ENCODE peak calls at places on chromosomes 6 and 20, in six cellular contexts. L, W, A, P, C and B are unnamed samples.

GRCh38 chr20:9978395-9979004 is 56.3 kb upstream of the ANKEF1 start:
- DNase-seq in L (no peak), W (no peak), A (peak; percentile 89), P (peak; percentile 63), C (peak; percentile 53), B (no peak)

GRCh38 chr6:10882654-10883053 is 813 bp upstream of the GCM2 start:
- DNase-seq in L (no peak), W (no peak), A (no peak), P (no peak), C (no peak), B (no peak)

GRCh38 chr6:1024587-1024986 is 287.3 kb upstream of the FOXQ1 start:
- DNase-seq in L (no peak), W (no peak), A (peak; percentile 82), P (peak; percentile 15), C (no peak), B (no peak)

GRCh38 chr6:84685983-84686584 is 78.3 kb downstream of the TBX18 start:
- DNase-seq in L (no peak), W (no peak), A (peak; percentile 16), P (peak; percentile 2), C (no peak), B (no peak)

GRCh38 chr20:59820204-59821041 is 113.0 kb downstream of the SYCP2 start:
- DNase-seq in L (peak; percentile 34), W (no peak), A (no peak), P (no peak), C (no peak), B (peak; percentile 89)

GRCh38 chr6:159978291-159979135 is 9.6 kb downstream of the IGF2R start:
- DNase-seq in L (no peak), W (no peak), A (no peak), P (no peak), C (no peak), B (no peak)

GRCh38 chr6:6840831-6841263 is 252.3 kb downstream of the LY86 start:
- DNase-seq in L (no peak), W (no peak), A (no peak), P (no peak), C (no peak), B (no peak)

GRCh38 chr6:110567957-110568696 is 91.7 kb upstream of the SLC22A16 start:
- DNase-seq in L (no peak), W (no peak), A (no peak), P (no peak), C (no peak), B (no peak)

GRCh38 chr6:70616728-70617260 is 50.1 kb downstream of the SDHAF4 start:
- DNase-seq in L (no peak), W (peak; percentile 61), A (no peak), P (no peak), C (no peak), B (no peak)

GRCh38 chr6:16429669-16430068 is 191.3 kb downstream of the GMPR start:
- DNase-seq in L (no peak), W (no peak), A (no peak), P (no peak), C (no peak), B (no peak)

GRCh38 chr6:16433338-16433737 is 195.0 kb downstream of the GMPR start:
- DNase-seq in L (no peak), W (no peak), A (no peak), P (no peak), C (no peak), B (no peak)

GRCh38 chr6:16427124-16427523 is 188.7 kb downstream of the GMPR start:
- DNase-seq in L (no peak), W (no peak), A (no peak), P (no peak), C (no peak), B (no peak)

GRCh38 chr6:16432075-16433032 is 194.0 kb downstream of the GMPR start:
- DNase-seq in L (no peak), W (no peak), A (peak; percentile 83), P (no peak), C (no peak), B (no peak)

DNA sequence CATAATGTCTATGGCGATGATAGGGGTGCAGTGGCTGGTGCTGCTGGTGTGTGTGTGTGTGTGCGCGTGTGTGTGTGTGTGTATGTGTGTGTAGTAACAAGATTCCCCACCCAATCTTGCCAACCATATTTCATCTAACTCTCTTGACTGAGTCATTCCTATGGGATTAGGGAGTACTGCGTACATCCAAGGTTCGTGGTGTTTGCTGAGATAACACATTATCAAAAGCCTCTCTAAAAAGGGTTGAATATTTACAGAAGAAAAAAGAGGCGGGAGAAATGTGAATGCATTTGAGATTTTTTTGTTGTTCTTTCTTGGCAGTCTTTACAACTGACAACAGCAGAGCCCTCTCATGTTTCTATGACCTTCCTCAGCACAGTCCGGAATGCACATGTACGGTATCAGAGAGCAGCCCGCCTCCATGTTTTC is 192.3 kb downstream of the GMPR start:
- DNase-seq in L (no peak), W (no peak), A (peak; percentile 62), P (no peak), C (no peak), B (no peak)
- TF ChIP-seq POLR2A in L (no peak), W (no peak), A (no peak), P (no peak), C (no peak), B (no peak)

DNA sequence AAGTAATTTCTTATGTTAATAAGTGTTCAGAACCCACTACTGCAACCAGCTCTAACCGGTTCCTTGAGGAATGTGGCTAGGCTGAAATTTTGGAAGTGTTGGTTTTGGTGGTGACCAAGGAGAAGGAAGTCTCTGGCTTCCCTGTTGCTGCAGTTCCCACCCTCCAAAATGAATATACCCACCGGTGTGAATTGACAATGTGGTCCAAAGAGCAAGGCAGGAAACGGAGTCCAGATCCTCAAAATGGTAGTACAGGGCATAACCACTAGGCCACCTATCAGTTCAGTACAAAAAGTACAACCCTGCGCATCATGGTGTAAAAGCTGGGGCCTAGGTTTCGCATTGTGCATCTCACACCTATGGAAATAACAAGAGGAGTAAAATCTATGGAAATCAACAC is 2.8 kb downstream of the ADNP start:
- DNase-seq in L (no peak), W (no peak), A (no peak), P (no peak), C (no peak), B (no peak)
- TF ChIP-seq CTCF in L (no peak), W (no peak), A (no peak), P (no peak), C (no peak), B (no peak)

GRCh38 chr20:1631309-1632227 is 11.8 kb upstream of the SIRPB1 start:
- DNase-seq in L (no peak), W (no peak), A (no peak), P (no peak), C (no peak), B (no peak)

GRCh38 chr20:1629321-1629720 is 9.5 kb upstream of the SIRPB1 start:
- DNase-seq in L (no peak), W (no peak), A (no peak), P (no peak), C (no peak), B (no peak)

GRCh38 chr20:1630186-1630585 is 10.4 kb upstream of the SIRPB1 start:
- DNase-seq in L (no peak), W (no peak), A (no peak), P (no peak), C (no peak), B (no peak)

GRCh38 chr20:1626528-1627192 is 6.9 kb upstream of the SIRPB1 start:
- DNase-seq in L (no peak), W (no peak), A (no peak), P (no peak), C (no peak), B (no peak)

GRCh38 chr20:1628621-1629020 is 8.8 kb upstream of the SIRPB1 start:
- DNase-seq in L (no peak), W (no peak), A (no peak), P (no peak), C (no peak), B (no peak)
- H3K4me3 ChIP-seq in L (no peak overlapping the region), W (no peak overlapping the region), A (no peak overlapping the region), P (no peak overlapping the region), C (no peak overlapping the region), B (no peak overlapping the region)

DNA sequence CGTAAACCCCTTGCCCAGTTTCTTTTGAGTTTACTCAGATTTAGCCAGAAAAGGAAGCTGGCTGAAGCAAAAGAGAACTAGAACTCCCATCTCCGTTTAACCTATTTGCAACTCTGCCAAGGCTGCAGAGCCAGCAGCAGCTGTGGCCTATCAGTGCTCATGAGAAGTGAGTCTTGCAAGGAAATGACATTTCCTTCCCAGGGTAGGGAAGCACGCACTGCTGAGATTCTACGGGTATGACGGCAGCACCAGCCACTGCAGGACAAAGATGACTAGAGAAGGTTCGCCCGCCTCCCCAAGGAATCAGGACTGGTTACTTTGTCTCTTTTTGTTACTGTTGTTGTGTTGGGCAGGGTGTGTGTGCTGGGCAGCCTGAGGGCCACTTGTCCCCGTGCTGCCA is 47.6 kb downstream of the PPP1R3G start:
- DNase-seq in L (peak; percentile 84), W (no peak), A (peak; percentile 98), P (no peak), C (peak; percentile 25), B (peak; percentile 89)
- TF ChIP-seq POLR2A in L (no peak), W (no peak), A (peak; percentile 35), P (no peak), C (peak; percentile 6), B (no peak)